ENCODE peak calls at places on chromosomes 13 and 19, in seven cellular contexts. Q is astrocyte of the spinal cord; Y is NCI-H2081; X is stimulated activated CD4-positive, alpha-beta T cell treated with anti-CD3 and anti-CD28 coated beads, Interleukin-4, amount 100 ng/mL, for 24 hours; N is natural killer cell; K is GM04503; T is mammary epithelial cell. F is an unnamed sample.

GRCh38 chr13:44573071-44573470 is 3.1 kb downstream of the TSC22D1 start:
- DNase-seq in K (no peak), Q (no peak), X (no peak), N (no peak), Y (no peak), T (no peak), F (no peak)

GRCh38 chr19:39127812-39128510 is 2.4 kb downstream of the PAK4 start:
- DNase-seq in Y (no peak), X (no peak), K (no peak), N (no peak), T (no peak), Q (no peak), F (no peak)

GRCh38 chr13:56396318-56396717 is 744.4 kb upstream of the PRR20A start:
- DNase-seq in N (no peak), Y (no peak), X (no peak), Q (no peak), K (no peak), T (no peak), F (no peak)

GRCh38 chr13:112346173-112346898 is 29.8 kb upstream of the SPACA7 start:
- DNase-seq in X (no peak), T (no peak), N (no peak), Y (peak; percentile 86), Q (no peak), K (no peak), F (peak; percentile 28)

GRCh38 chr13:30421093-30422055 is 919 bp upstream of the UBE2L5 start:
- DNase-seq in K (peak; percentile 73), Y (no peak), N (no peak), T (peak; percentile 85), X (peak; percentile 24), Q (peak; percentile 89), F (peak; percentile 14)

GRCh38 chr13:98576215-98576945 is 527 bp downstream of the STK24 start:
- DNase-seq in X (peak; percentile 39), Q (no peak), T (peak; percentile 67), Y (peak; percentile 37), K (no peak), N (peak; percentile 37), F (peak; percentile 21)

GRCh38 chr13:40187324-40187795 is 479.1 kb downstream of the FOXO1 start:
- DNase-seq in K (no peak), Q (no peak), X (peak; percentile 65), Y (no peak), T (no peak), N (no peak), F (no peak)

GRCh38 chr19:14830702-14831101 is 4.3 kb downstream of the OR7A5 start:
- DNase-seq in X (no peak), T (no peak), K (no peak), Q (no peak), N (no peak), Y (no peak), F (no peak)

GRCh38 chr19:14432817-14433453 is at the start of gene PKN1:
- DNase-seq in T (no peak), X (peak; percentile 52), K (no peak), Y (peak; percentile 60), Q (peak; percentile 8), N (peak; percentile 56), F (peak; percentile 68)

GRCh38 chr13:113192902-113193301 is 15.6 kb downstream of the PCID2 start:
- DNase-seq in Q (peak; percentile 35), T (peak; percentile 56), N (no peak), K (no peak), X (no peak), Y (no peak), F (no peak)

GRCh38 chr19:17484520-17485180 is 14.3 kb downstream of the SLC27A1 start:
- DNase-seq in X (no peak), Y (no peak), Q (no peak), N (no peak), K (no peak), T (no peak), F (no peak)

GRCh38 chr13:110272651-110273050 is 34.3 kb downstream of the COL4A1 start:
- DNase-seq in Q (no peak), Y (no peak), X (no peak), N (no peak), K (no peak), T (no peak), F (no peak)

GRCh38 chr19:35545855-35546381 is 492 bp downstream of the TMEM147 start:
- DNase-seq in N (peak; percentile 68), Y (no peak), X (peak; percentile 67), Q (no peak), K (no peak), T (peak; percentile 29), F (no peak)

GRCh38 chr19:35389192-35389861 is 18.5 kb downstream of the GPR42 start:
- DNase-seq in X (no peak), Y (no peak), K (no peak), N (no peak), T (no peak), Q (no peak), F (no peak)

GRCh38 chr13:95360464-95361097 is 59.3 kb upstream of the ABCC4 start:
- DNase-seq in K (no peak), T (no peak), N (no peak), Q (no peak), X (no peak), Y (no peak), F (no peak)

GRCh38 chr13:75635621-75636338 is at the start of gene LMO7:
- DNase-seq in T (peak; percentile 27), X (no peak), Q (peak; percentile 73), Y (peak; percentile 4), K (no peak), N (peak; percentile 41), F (peak; percentile 12)

GRCh38 chr19:46317339-46317738 is 20.5 kb downstream of the HIF3A start:
- DNase-seq in K (no peak), N (no peak), X (no peak), Q (no peak), Y (no peak), T (no peak), F (no peak)

GRCh38 chr13:87259479-87260083 is 411.6 kb upstream of the SLITRK5 start:
- DNase-seq in Q (no peak), Y (no peak), K (no peak), X (no peak), N (no peak), T (no peak), F (no peak)

GRCh38 chr13:37198629-37199028 is 93.2 kb upstream of the CSNK1A1L start:
- DNase-seq in T (no peak), Q (no peak), N (no peak), Y (no peak), X (no peak), K (no peak), F (no peak)

GRCh38 chr13:99352351-99353271 is 45.4 kb upstream of the GPR183 start:
- DNase-seq in K (no peak), Y (no peak), X (peak; percentile 55), T (no peak), N (no peak), Q (no peak), F (no peak)

GRCh38 chr13:113545455-113545930 is 39.1 kb upstream of the TFDP1 start:
- DNase-seq in Y (no peak), N (no peak), K (peak; percentile 12), T (no peak), X (no peak), Q (peak; percentile 29), F (no peak)

GRCh38 chr19:45076851-45077730 is 813 bp upstream of the ZNF296 start:
- DNase-seq in N (no peak), Q (no peak), Y (no peak), X (no peak), K (no peak), T (no peak), F (no peak)

GRCh38 chr13:49893591-49893990 is 42.5 kb downstream of the SPRYD7 start:
- DNase-seq in K (no peak), T (no peak), N (no peak), Q (no peak), Y (no peak), X (no peak), F (no peak)

GRCh38 chr19:47598407-47599349 is 10.3 kb upstream of the BICRA start:
- DNase-seq in Q (peak; percentile 97), T (peak; percentile 92), Y (no peak), N (no peak), K (peak; percentile 95), X (no peak), F (no peak)

GRCh38 chr19:19115954-19116353 is 22.3 kb downstream of the TMEM161A start:
- DNase-seq in Q (no peak), N (peak; percentile 42), X (peak; percentile 41), Y (no peak), K (no peak), T (no peak), F (no peak)

GRCh38 chr13:38979891-38980627 is 10.6 kb downstream of the STOML3 start:
- DNase-seq in Y (peak; percentile 74), Q (no peak), N (no peak), K (no peak), X (no peak), T (no peak), F (peak; percentile 8)